ENCODE peak calls at places on chromosomes 13 and 19, in nine cellular contexts. J, S, X, R, V, T, Y, Q and L are unnamed samples.

GRCh38 chr19:49398931-49399330 is 10.9 kb downstream of the KASH5 start:
- DNase-seq in R (no peak), S (no peak), Q (no peak), V (no peak), X (no peak), J (no peak), T (no peak), Y (no peak), L (no peak)

GRCh38 chr13:63636231-63636993 is 2220.8 kb upstream of the PCDH20 start:
- DNase-seq in X (no peak), V (no peak), R (no peak), S (no peak), J (no peak), Q (no peak), T (peak), Y (no peak), L (no peak)

GRCh38 chr19:918481-919156 is 1.5 kb downstream of the KISS1R start:
- DNase-seq in J (no peak), V (no peak), R (no peak), Q (no peak), Y (peak), S (no peak), T (no peak), X (no peak), L (no peak)

GRCh38 chr19:13834308-13834790 is 39.1 kb downstream of the ZSWIM4 start:
- DNase-seq in S (peak), Q (no peak), T (peak), Y (no peak), X (no peak), J (peak), V (peak), R (no peak), L (no peak)

GRCh38 chr19:4911786-4912672 is 2.7 kb downstream of the UHRF1 start:
- DNase-seq in T (peak), X (peak), Q (peak), J (peak), R (peak), V (peak), S (peak), Y (peak), L (peak)

GRCh38 chr19:51691122-51692064 is 1.7 kb upstream of the SPACA6 start:
- DNase-seq in X (no peak), T (no peak), J (peak), R (no peak), Q (no peak), V (no peak), Y (peak), S (peak), L (no peak)

GRCh38 chr19:46303702-46304397 is 7.0 kb downstream of the HIF3A start:
- DNase-seq in S (no peak), T (peak), Y (peak), R (no peak), X (peak), V (no peak), Q (peak), J (no peak), L (no peak)

GRCh38 chr13:109000207-109000606 is 370.8 kb downstream of the MYO16 start:
- DNase-seq in Q (no peak), R (no peak), X (no peak), S (no peak), T (no peak), Y (no peak), J (no peak), V (no peak), L (no peak)

GRCh38 chr19:13881231-13881691 is 4.3 kb downstream of the NANOS3 start:
- DNase-seq in Y (peak), T (no peak), Q (peak), S (no peak), R (no peak), X (no peak), V (no peak), J (no peak), L (no peak)

GRCh38 chr13:31749929-31750328 is 10.6 kb downstream of the RXFP2 start:
- DNase-seq in T (no peak), J (peak), Q (no peak), V (peak), X (no peak), S (peak), R (no peak), Y (no peak), L (peak)

GRCh38 chr19:38942471-38943181 is 11.9 kb downstream of the MRPS12 start:
- DNase-seq in V (no peak), J (no peak), S (no peak), X (no peak), R (no peak), Q (no peak), T (no peak), Y (no peak), L (no peak)

GRCh38 chr19:6790194-6791128 is 18.0 kb downstream of the VAV1 start:
- DNase-seq in X (no peak), S (no peak), T (no peak), Q (no peak), R (no peak), Y (no peak), J (no peak), V (no peak), L (no peak)

GRCh38 chr19:2097330-2098327 is 914 bp downstream of the IZUMO4 start:
- DNase-seq in X (no peak), S (no peak), Y (peak), T (no peak), V (no peak), Q (no peak), J (no peak), R (no peak), L (no peak)

GRCh38 chr19:5367530-5368133 is 27.0 kb upstream of the PTPRS start:
- DNase-seq in R (no peak), X (no peak), S (no peak), T (no peak), V (no peak), Y (no peak), J (no peak), Q (no peak), L (no peak)

GRCh38 chr19:32630338-32630737 is 44.6 kb downstream of the ANKRD27 start:
- DNase-seq in T (no peak), Y (no peak), X (no peak), V (no peak), Q (no peak), J (no peak), R (no peak), S (no peak), L (no peak)

GRCh38 chr19:13154911-13155471 is 4.8 kb downstream of the IER2 start:
- DNase-seq in R (peak), V (no peak), X (peak), Q (peak), T (no peak), J (peak), S (peak), Y (peak), L (no peak)

GRCh38 chr13:74148437-74148836 is 14.2 kb upstream of the KLF12 start:
- DNase-seq in J (no peak), S (no peak), Q (no peak), T (no peak), V (no peak), Y (no peak), R (no peak), X (no peak), L (no peak)

GRCh38 chr19:801861-802496 is 4.7 kb downstream of the PTBP1 start:
- DNase-seq in V (no peak), X (peak), T (no peak), Y (no peak), J (no peak), S (no peak), R (no peak), Q (no peak), L (no peak)

GRCh38 chr19:56097306-56097705 is 23.8 kb downstream of the ZNF787 start:
- DNase-seq in Y (no peak), X (no peak), J (no peak), T (no peak), R (no peak), V (no peak), S (no peak), Q (no peak), L (no peak)

GRCh38 chr13:99351772-99352171 is 44.6 kb upstream of the GPR183 start:
- DNase-seq in J (no peak), V (no peak), Y (no peak), X (no peak), S (no peak), Q (no peak), R (no peak), T (no peak), L (no peak)

GRCh38 chr13:80116107-80116506 is 224.8 kb downstream of the SPRY2 start:
- DNase-seq in S (peak), Q (no peak), R (no peak), T (no peak), J (peak), X (no peak), V (peak), Y (no peak), L (peak)

GRCh38 chr13:90701264-90701663 is 646.2 kb upstream of the MIR17HG start:
- DNase-seq in Q (no peak), J (no peak), S (no peak), V (no peak), T (no peak), Y (no peak), X (no peak), R (no peak), L (no peak)

GRCh38 chr13:31067416-31068118 is 94.1 kb downstream of the HSPH1 start:
- DNase-seq in X (no peak), T (peak), J (peak), R (no peak), V (peak), Q (no peak), S (peak), Y (no peak), L (peak)

GRCh38 chr19:56137405-56137804 is 3.7 kb upstream of the ZNF444 start:
- DNase-seq in J (no peak), R (no peak), X (peak), Y (no peak), V (no peak), S (no peak), Q (no peak), T (no peak), L (no peak)

GRCh38 chr13:64709079-64709478 is 2521.1 kb downstream of the PCDH9 start:
- DNase-seq in Q (peak), X (no peak), S (no peak), R (no peak), J (no peak), Y (peak), T (no peak), V (no peak), L (no peak)

GRCh38 chr19:33506498-33506897 is 15.1 kb downstream of the PEPD start:
- DNase-seq in X (no peak), S (no peak), J (no peak), V (no peak), Q (no peak), T (no peak), R (no peak), Y (no peak), L (no peak)

GRCh38 chr13:44972956-44973581 is 16.2 kb downstream of the NUFIP1 start:
- DNase-seq in R (no peak), T (peak), S (peak), V (no peak), X (no peak), Y (peak), Q (no peak), J (peak), L (no peak)

GRCh38 chr13:75907044-75907443 is 270.9 kb downstream of the LMO7 start:
- DNase-seq in R (no peak), J (no peak), Q (peak), X (no peak), S (no peak), V (no peak), Y (no peak), T (no peak), L (no peak)

GRCh38 chr13:97280478-97280877 is 58.3 kb downstream of the MBNL2 start:
- DNase-seq in Q (no peak), J (peak), R (no peak), X (no peak), S (peak), T (no peak), V (no peak), Y (peak), L (no peak)

GRCh38 chr13:106520205-106521004 is 15.1 kb downstream of the EFNB2 start:
- DNase-seq in R (no peak), Q (no peak), Y (peak), V (no peak), T (no peak), S (no peak), J (peak), X (no peak), L (no peak)

GRCh38 chr13:105365831-105366230 is 1169.6 kb downstream of the EFNB2 start:
- DNase-seq in R (no peak), V (peak), J (no peak), Y (no peak), X (no peak), S (no peak), T (no peak), Q (no peak), L (no peak)

GRCh38 chr19:4866595-4867424 is 657 bp downstream of the PLIN3 start:
- DNase-seq in S (peak), X (peak), T (peak), Y (peak), R (no peak), Q (no peak), J (peak), V (no peak), L (no peak)

GRCh38 chr13:65613004-65613403 is 1617.1 kb downstream of the PCDH9 start:
- DNase-seq in Y (peak), R (no peak), S (no peak), T (no peak), J (no peak), Q (no peak), V (no peak), X (no peak), L (no peak)

GRCh38 chr13:93226065-93226622 is 463 bp upstream of the GPC6 start:
- DNase-seq in Q (no peak), S (no peak), T (no peak), R (no peak), J (no peak), V (no peak), Y (no peak), X (no peak), L (no peak)

GRCh38 chr13:100508996-100509395 is 79.6 kb downstream of the GGACT start:
- DNase-seq in S (no peak), R (no peak), J (no peak), T (no peak), X (no peak), Y (no peak), Q (no peak), V (no peak), L (no peak)

GRCh38 chr13:20190481-20191310 is 2.0 kb downstream of the GJB2 start:
- DNase-seq in Q (no peak), S (peak), V (peak), R (no peak), Y (no peak), J (peak), T (no peak), X (no peak), L (peak)

GRCh38 chr13:20191311-20191901 is 1.3 kb downstream of the GJB2 start:
- DNase-seq in S (peak), T (no peak), Q (no peak), J (no peak), V (no peak), Y (no peak), X (no peak), R (no peak), L (no peak)

GRCh38 chr13:20192470-20193141 is at the start of gene GJB2:
- DNase-seq in Y (peak), S (no peak), J (no peak), X (no peak), Q (no peak), V (no peak), R (no peak), T (no peak), L (no peak)

GRCh38 chr13:20193142-20193923 is 595 bp upstream of the GJB2 start:
- DNase-seq in V (no peak), R (no peak), S (no peak), T (no peak), X (no peak), J (no peak), Q (no peak), Y (peak), L (no peak)

DNA sequence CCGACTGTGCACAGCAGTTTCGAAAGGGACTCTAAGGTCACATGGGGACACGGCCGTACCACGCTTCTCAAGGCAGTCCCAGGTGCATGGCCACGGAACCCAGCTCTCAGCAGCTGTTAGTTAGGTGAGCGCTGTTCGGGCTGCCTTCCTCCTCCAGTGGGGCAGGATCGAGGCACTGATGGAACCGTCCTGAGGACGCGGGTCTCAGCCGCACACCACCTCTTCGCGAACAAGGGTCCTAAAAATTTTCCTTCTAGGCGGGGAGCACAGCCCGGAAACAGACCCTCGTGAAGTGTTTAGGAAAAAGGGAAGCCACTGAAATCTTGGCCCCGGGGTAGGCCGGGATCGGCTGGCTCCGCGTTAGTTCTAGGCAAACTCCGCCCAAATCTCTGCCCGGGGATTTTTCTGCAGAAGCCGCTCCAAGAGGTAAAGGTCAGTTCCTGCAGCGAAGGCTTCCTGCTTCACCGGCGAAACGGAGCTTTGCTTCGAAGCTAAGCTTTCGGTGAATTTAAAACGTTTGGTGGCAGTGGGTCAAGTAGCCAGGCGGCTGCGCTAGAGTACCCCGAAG is 752 bp downstream of the GJB2 start:
- DNase-seq in S (peak), J (no peak), Q (no peak), X (peak), Y (peak), R (no peak), V (no peak), T (no peak), L (no peak)
- TF ChIP-seq CTCF in S (no peak), J (no peak), Q (no peak), X (no peak), Y (peak), R (no peak), V (no peak), T (no peak), L (no peak)

GRCh38 chr19:35860818-35861639 is 4.3 kb downstream of the KIRREL2 start:
- DNase-seq in R (no peak), T (no peak), Q (no peak), Y (peak), S (no peak), V (no peak), J (no peak), X (no peak), L (no peak)

GRCh38 chr19:35862528-35862927 is 5.8 kb downstream of the KIRREL2 start:
- DNase-seq in Q (no peak), R (no peak), X (no peak), T (no peak), V (no peak), J (no peak), Y (no peak), S (no peak), L (no peak)

GRCh38 chr19:35860436-35860817 is 3.7 kb downstream of the KIRREL2 start:
- DNase-seq in R (no peak), Y (no peak), V (no peak), J (no peak), Q (no peak), X (no peak), S (no peak), T (no peak), L (no peak)

GRCh38 chr19:35863018-35863417 is 5.4 kb upstream of the APLP1 start:
- DNase-seq in R (no peak), X (no peak), S (no peak), J (no peak), Y (no peak), Q (no peak), V (no peak), T (no peak), L (no peak)

GRCh38 chr19:35861640-35862160 is 5.0 kb downstream of the KIRREL2 start:
- DNase-seq in V (no peak), R (no peak), J (no peak), X (no peak), Q (no peak), S (no peak), Y (peak), T (no peak), L (no peak)
- TF ChIP-seq CTCF in V (no peak), R (no peak), J (no peak), X (no peak), Q (no peak), S (no peak), Y (no peak), T (no peak), L (no peak)

DNA sequence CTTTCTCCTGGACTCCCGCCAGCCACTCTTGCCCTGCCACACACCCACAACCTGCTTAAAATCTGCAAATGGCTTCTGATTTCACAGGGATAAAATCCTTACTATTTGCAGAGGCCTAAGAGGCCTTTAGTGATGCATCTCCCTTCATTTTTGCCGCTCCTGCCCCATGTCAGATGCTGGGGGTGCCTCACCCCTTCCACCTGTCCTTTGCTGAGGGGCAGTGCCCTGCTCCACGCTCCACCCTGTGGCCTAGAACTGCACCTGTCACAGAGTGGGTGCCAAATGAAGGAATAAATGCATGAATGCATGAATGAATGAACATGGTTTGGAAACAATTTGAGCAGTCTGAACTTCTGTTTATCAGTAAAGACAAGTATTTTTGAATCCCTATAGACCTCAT is 34.1 kb upstream of the UQCRFS1 start:
- DNase-seq in S (no peak), R (no peak), X (no peak), T (no peak), V (no peak), J (no peak), Y (no peak), Q (no peak), L (no peak)
- TF ChIP-seq CTCF in S (no peak), R (no peak), X (no peak), T (no peak), V (no peak), J (no peak), Y (peak), Q (no peak), L (no peak)

DNA sequence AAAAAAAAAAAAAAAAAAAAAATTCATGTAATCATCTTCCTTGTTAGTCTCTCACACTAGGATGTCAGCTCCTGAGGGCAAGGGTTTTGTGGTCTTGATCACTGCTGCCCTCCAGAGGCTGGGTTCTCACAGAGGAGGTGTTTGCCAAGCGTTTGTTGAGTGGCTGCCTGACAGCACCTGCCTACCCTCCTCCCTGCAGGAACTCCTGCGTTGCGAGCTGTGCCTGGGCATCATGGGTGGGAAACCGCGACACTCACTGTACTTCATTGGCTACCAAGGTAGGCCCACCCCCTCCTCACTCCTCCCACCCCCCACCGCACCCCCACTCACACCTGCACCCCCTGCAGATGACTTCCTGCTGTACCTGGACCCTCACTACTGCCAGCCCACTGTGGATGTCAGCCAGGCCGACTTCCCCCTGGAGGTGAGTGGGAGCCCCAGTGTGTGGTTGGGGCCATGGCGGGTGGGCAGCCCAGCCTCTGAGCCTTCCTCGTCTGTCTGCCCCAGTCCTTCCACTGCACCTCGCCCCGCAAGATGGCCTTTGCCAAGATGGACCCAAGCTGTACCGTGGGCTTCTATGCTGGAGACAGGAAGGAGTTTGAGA is 8.1 kb downstream of the ATG4D start:
- DNase-seq in Q (peak), J (peak), S (peak), T (no peak), X (peak), Y (no peak), R (no peak), V (no peak), L (no peak)
- TF ChIP-seq CTCF in Q (peak), J (peak), S (peak), T (no peak), X (peak), Y (no peak), R (no peak), V (peak), L (no peak)

DNA sequence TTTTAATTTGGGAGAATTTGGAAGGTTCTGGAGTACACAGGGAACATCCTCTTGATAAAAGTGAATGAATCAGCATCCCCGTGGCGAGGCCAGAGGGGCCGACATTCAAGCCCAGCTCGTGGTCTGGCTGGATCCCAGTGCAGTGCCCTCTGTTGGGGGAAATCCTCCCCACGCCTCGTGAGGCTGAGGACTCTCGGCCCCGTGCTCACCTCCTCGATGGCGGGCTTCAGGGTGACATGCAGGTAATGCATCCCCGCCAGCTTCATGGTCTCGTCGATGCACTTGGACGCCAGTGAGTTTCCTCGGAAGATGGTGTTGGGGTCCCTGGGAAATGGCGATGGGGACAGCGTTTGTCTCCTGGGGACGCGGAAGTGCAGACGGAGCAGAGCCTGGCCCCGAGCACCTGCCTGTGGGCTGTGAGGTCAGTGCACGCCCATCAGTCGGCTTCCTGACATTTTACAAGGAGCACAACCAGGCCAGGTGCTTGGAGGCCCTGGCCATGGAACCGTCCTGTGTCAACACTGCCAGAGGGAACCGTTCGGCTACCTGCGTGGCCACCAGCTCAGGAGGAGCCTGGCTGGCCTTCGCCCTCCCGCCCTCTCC is 43.3 kb upstream of the C13orf46 start:
- DNase-seq in Q (peak), T (peak), J (no peak), Y (peak), X (no peak), V (no peak), S (peak), R (no peak), L (no peak)
- TF ChIP-seq CTCF in Q (peak), T (no peak), J (peak), Y (peak), X (peak), V (peak), S (no peak), R (no peak), L (peak)